ENCODE peak calls at places on chromosome 21, in seven cellular contexts. R is upper lobe of right lung, T is K562, B is fibroblast of lung, A is pancreas, E is HFF-Myc, G is endothelial cell. Z is an unnamed sample.

GRCh38 chr21:35616090-35616489 is 444.2 kb downstream of the SETD4 start:
- DNase-seq in R (no peak), T (no peak), B (peak), A (no peak), E (no peak), G (no peak), Z (peak)

GRCh38 chr21:33125981-33126380 is 56.0 kb downstream of the OLIG1 start:
- DNase-seq in R (no peak), T (no peak), B (no peak), A (no peak), E (no peak), G (no peak), Z (no peak)

GRCh38 chr21:32717851-32718316 is 9.9 kb downstream of the SYNJ1 start:
- DNase-seq in R (no peak), T (no peak), B (peak), A (no peak), E (no peak), G (no peak), Z (no peak)

GRCh38 chr21:26684866-26685265 is 111.8 kb upstream of the CYYR1 start:
- DNase-seq in R (no peak), T (no peak), B (no peak), A (no peak), E (no peak), G (no peak), Z (no peak)

GRCh38 chr21:25862112-25862511 is 127.3 kb downstream of the GABPA start:
- DNase-seq in R (no peak), T (no peak), B (no peak), A (no peak), E (no peak), G (no peak), Z (no peak)

GRCh38 chr21:33021150-33021549 is 4.6 kb upstream of the OLIG2 start:
- DNase-seq in R (no peak), T (no peak), B (no peak), A (no peak), E (no peak), G (no peak), Z (no peak)

GRCh38 chr21:43734830-43735229 is 15.9 kb downstream of the PDXK start:
- DNase-seq in R (peak), T (no peak), B (peak), A (no peak), E (no peak), G (no peak), Z (no peak)

GRCh38 chr21:33491373-33492102 is at the start of gene DNAJC28:
- DNase-seq in R (peak), T (peak), B (peak), A (peak), E (peak), G (peak), Z (peak)

GRCh38 chr21:41186763-41187536 is 19.0 kb downstream of the BACE2 start:
- DNase-seq in R (no peak), T (peak), B (no peak), A (no peak), E (no peak), G (no peak), Z (no peak)

GRCh38 chr21:33155457-33155856 is 74.3 kb upstream of the IFNAR2 start:
- DNase-seq in R (no peak), T (no peak), B (no peak), A (no peak), E (no peak), G (no peak), Z (no peak)

GRCh38 chr21:16913010-16913409 is 599.8 kb upstream of the CXADR start:
- DNase-seq in R (no peak), T (no peak), B (no peak), A (no peak), E (no peak), G (no peak), Z (no peak)

GRCh38 chr21:38355992-38356781 is 99.4 kb downstream of the KCNJ15 start:
- DNase-seq in R (peak), T (peak), B (peak), A (peak), E (peak), G (peak), Z (peak)

GRCh38 chr21:43574741-43575465 is 84.4 kb downstream of the HSF2BP start:
- DNase-seq in R (peak), T (no peak), B (no peak), A (no peak), E (no peak), G (no peak), Z (peak)

GRCh38 chr21:43766734-43767497 is 9.2 kb downstream of the CSTB start:
- DNase-seq in R (no peak), T (no peak), B (no peak), A (no peak), E (no peak), G (no peak), Z (no peak)

GRCh38 chr21:16116798-16117197 is 387.0 kb downstream of the USP25 start:
- DNase-seq in R (no peak), T (no peak), B (peak), A (no peak), E (peak), G (no peak), Z (no peak)

DNA sequence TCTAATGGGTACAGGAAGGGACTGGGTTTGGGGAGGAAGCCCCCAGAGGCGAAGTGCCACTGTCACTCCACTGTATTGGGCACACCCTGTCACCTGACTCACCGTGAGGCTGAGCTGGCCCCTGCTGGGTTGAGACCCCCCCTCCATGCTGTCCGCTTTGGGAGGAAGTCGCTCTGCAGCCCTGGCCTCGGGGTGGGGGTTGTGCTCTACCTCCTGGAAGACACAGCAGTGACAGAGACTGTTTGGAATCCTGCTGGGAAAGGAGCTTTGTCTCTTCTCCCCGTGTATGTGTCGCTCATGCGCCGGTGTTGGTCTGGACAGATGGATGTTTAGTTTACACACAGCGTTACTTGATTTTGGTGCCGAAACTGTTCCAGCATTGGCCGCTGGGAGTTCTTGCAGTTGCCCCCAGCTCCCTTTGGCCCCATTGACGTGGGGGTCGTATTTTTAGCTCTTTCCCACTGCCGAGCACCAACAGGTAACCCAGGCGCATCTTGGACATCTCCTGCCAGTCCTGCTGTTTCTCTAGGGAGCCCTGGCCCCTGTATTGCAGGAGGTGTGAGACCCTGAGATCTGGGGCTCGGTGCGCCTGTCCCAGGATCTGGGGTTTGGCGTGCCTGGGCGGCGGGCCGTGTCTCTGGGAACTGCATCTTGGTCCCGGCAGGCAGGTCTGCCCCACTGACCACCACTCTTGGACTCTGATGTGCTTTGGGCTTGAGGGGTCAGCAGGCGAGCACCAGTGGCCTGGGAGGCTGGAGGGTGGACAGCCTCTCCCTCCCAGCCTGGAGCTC is 30.3 kb downstream of the SLX9 start:
- DNase-seq in R (no peak), T (no peak), B (peak), A (no peak), E (no peak), G (no peak), Z (peak)
- TF ChIP-seq CTCF in R (no peak), T (no peak), B (no peak), A (no peak), E (no peak), G (no peak), Z (no peak)

GRCh38 chr21:42539931-42540343 is 26.3 kb downstream of the SLC37A1 start:
- DNase-seq in R (peak), T (peak), B (no peak), A (no peak), E (no peak), G (no peak), Z (peak)
- TF ChIP-seq CTCF in R (no peak), T (peak), B (no peak), A (no peak), E (no peak), G (no peak), Z (peak)

GRCh38 chr21:46347791-46348381 is 23.9 kb downstream of the PCNT start:
- DNase-seq in R (no peak), T (no peak), B (peak), A (no peak), E (no peak), G (no peak), Z (no peak)
- TF ChIP-seq CTCF in R (no peak), T (no peak), B (peak), A (no peak), E (no peak), G (no peak), Z (no peak)

GRCh38 chr21:34546556-34546955 is 34.5 kb upstream of the KCNE1 start:
- DNase-seq in R (no peak), T (no peak), B (no peak), A (no peak), E (no peak), G (no peak), Z (no peak)

GRCh38 chr21:34548782-34549376 is 36.9 kb upstream of the KCNE1 start:
- DNase-seq in R (no peak), T (peak), B (no peak), A (no peak), E (no peak), G (no peak), Z (no peak)

GRCh38 chr21:34543017-34543416 is 31.0 kb upstream of the KCNE1 start:
- DNase-seq in R (no peak), T (no peak), B (no peak), A (no peak), E (no peak), G (no peak), Z (no peak)

GRCh38 chr21:34545079-34545884 is 33.3 kb upstream of the KCNE1 start:
- DNase-seq in R (peak), T (peak), B (peak), A (no peak), E (no peak), G (no peak), Z (no peak)

GRCh38 chr21:34544032-34544496 is 32.1 kb upstream of the KCNE1 start:
- DNase-seq in R (peak), T (peak), B (peak), A (peak), E (peak), G (peak), Z (peak)
- TF ChIP-seq CTCF in R (peak), T (peak), B (peak), A (peak), E (peak), G (peak), Z (peak)

GRCh38 chr21:36749935-36750578 is 51.1 kb downstream of the SIM2 start:
- DNase-seq in R (no peak), T (no peak), B (peak), A (no peak), E (no peak), G (peak), Z (peak)

GRCh38 chr21:36745459-36745858 is 46.5 kb downstream of the SIM2 start:
- DNase-seq in R (no peak), T (no peak), B (no peak), A (no peak), E (no peak), G (no peak), Z (no peak)

GRCh38 chr21:36750579-36750959 is 51.7 kb downstream of the SIM2 start:
- DNase-seq in R (no peak), T (no peak), B (peak), A (no peak), E (no peak), G (no peak), Z (no peak)

GRCh38 chr21:36747114-36747814 is 48.3 kb downstream of the SIM2 start:
- DNase-seq in R (peak), T (peak), B (no peak), A (no peak), E (no peak), G (peak), Z (no peak)

DNA sequence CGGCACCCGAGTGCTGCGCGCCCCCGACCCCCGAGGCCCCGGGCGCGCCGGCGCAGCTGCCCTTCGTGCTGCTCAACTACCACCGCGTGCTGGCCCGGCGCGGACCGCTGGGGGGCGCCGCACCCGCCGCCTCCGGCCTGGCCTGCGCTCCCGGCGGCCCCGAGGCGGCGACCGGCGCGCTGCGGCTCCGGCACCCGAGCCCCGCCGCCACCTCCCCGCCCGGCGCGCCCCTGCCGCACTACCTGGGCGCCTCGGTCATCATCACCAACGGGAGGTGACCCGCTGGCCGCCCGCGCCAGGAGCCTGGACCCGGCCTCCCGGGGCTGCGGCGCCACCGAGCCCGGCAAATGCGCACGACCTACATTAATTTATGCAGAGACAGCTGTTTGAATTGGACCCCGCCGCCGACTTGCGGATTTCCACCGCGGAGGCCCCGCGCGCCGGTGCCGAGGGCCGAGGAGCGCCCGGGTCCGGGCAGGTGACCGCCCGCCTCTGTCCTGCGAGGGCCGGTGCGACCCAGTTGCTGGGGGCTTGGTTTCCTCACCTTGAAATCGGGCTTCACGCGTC is 49.0 kb downstream of the SIM2 start:
- DNase-seq in R (peak), T (peak), B (peak), A (peak), E (no peak), G (peak), Z (peak)
- TF ChIP-seq CTCF in R (no peak), T (peak), B (no peak), A (no peak), E (no peak), G (no peak), Z (no peak)

DNA sequence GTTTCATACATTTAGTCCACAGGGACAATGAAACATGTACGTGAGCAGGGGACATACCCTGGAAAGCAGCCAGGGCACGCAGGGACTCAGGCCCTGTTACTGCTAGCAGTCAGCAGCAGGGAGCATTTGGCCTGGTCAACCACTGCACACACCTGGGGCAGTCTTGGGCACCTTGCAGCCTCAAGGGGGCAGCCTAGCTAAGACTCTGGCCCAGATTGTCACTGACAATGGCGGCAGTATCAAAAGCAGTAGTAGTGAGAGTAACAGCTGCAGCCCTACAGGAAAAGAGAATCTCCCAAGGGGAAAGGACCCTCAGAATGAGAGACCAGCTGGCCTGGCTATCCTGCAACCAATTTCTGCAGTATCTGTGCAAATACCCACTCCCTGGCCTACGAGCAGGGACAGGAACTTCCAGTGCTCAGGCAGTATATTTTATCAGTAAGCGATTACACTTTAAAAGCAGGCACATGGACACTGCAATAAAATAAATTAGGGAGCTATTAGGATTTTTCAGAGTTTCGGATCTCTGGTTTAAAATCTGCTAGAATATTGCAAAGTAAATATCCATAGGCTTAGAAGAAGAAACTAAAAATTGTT is 475.6 kb downstream of the LTN1 start:
- DNase-seq in R (peak), T (peak), B (peak), A (peak), E (no peak), G (peak), Z (peak)
- TF ChIP-seq CTCF in R (peak), T (no peak), B (peak), A (peak), E (peak), G (peak), Z (peak)